ENCODE peak calls at places on chromosomes 6 and 20, in five cellular contexts. One of them, this sample, is unnamed.

GRCh38 chr6:149026530-149026942 is 279.7 kb downstream of the UST start:
- DNase-seq in HCT116: peak
- DNase-seq in stimulated activated CD8-positive, alpha-beta memory T cell treated with anti-CD3 and anti-CD28 coated beads, Interleukin-7, amount 100 ng/mL, for 1 hour: no peak
- DNase-seq in activated T-helper 1 cell treated with anti-CD3 and anti-CD28 coated beads, Interleukin-2, amount 50 U/mL, for 16 hours: no peak
- DNase-seq in cardiac muscle cell: peak
- DNase-seq in this sample: peak

GRCh38 chr6:14265049-14266021 is 147.8 kb downstream of the CD83 start:
- DNase-seq in HCT116: no peak
- DNase-seq in stimulated activated CD8-positive, alpha-beta memory T cell treated with anti-CD3 and anti-CD28 coated beads, Interleukin-7, amount 100 ng/mL, for 1 hour: no peak
- DNase-seq in activated T-helper 1 cell treated with anti-CD3 and anti-CD28 coated beads, Interleukin-2, amount 50 U/mL, for 16 hours: no peak
- DNase-seq in cardiac muscle cell: no peak
- DNase-seq in this sample: peak

GRCh38 chr20:58705525-58705924 is 12.9 kb downstream of the NPEPL1 start:
- DNase-seq in HCT116: no peak
- DNase-seq in stimulated activated CD8-positive, alpha-beta memory T cell treated with anti-CD3 and anti-CD28 coated beads, Interleukin-7, amount 100 ng/mL, for 1 hour: no peak
- DNase-seq in activated T-helper 1 cell treated with anti-CD3 and anti-CD28 coated beads, Interleukin-2, amount 50 U/mL, for 16 hours: no peak
- DNase-seq in cardiac muscle cell: no peak
- DNase-seq in this sample: no peak

GRCh38 chr6:144678844-144679243 is 393.7 kb downstream of the UTRN start:
- DNase-seq in HCT116: no peak
- DNase-seq in stimulated activated CD8-positive, alpha-beta memory T cell treated with anti-CD3 and anti-CD28 coated beads, Interleukin-7, amount 100 ng/mL, for 1 hour: no peak
- DNase-seq in activated T-helper 1 cell treated with anti-CD3 and anti-CD28 coated beads, Interleukin-2, amount 50 U/mL, for 16 hours: no peak
- DNase-seq in cardiac muscle cell: peak
- DNase-seq in this sample: no peak

GRCh38 chr6:89834884-89835792 is 5.5 kb downstream of the CASP8AP2 start:
- DNase-seq in HCT116: no peak
- DNase-seq in stimulated activated CD8-positive, alpha-beta memory T cell treated with anti-CD3 and anti-CD28 coated beads, Interleukin-7, amount 100 ng/mL, for 1 hour: no peak
- DNase-seq in activated T-helper 1 cell treated with anti-CD3 and anti-CD28 coated beads, Interleukin-2, amount 50 U/mL, for 16 hours: no peak
- DNase-seq in cardiac muscle cell: no peak
- DNase-seq in this sample: no peak

GRCh38 chr6:35385457-35386202 is 43.3 kb downstream of the PPARD start:
- DNase-seq in HCT116: no peak
- DNase-seq in stimulated activated CD8-positive, alpha-beta memory T cell treated with anti-CD3 and anti-CD28 coated beads, Interleukin-7, amount 100 ng/mL, for 1 hour: no peak
- DNase-seq in activated T-helper 1 cell treated with anti-CD3 and anti-CD28 coated beads, Interleukin-2, amount 50 U/mL, for 16 hours: no peak
- DNase-seq in cardiac muscle cell: peak
- DNase-seq in this sample: peak

GRCh38 chr6:152368761-152369624 is 268.2 kb downstream of the SYNE1 start:
- DNase-seq in HCT116: no peak
- DNase-seq in stimulated activated CD8-positive, alpha-beta memory T cell treated with anti-CD3 and anti-CD28 coated beads, Interleukin-7, amount 100 ng/mL, for 1 hour: no peak
- DNase-seq in activated T-helper 1 cell treated with anti-CD3 and anti-CD28 coated beads, Interleukin-2, amount 50 U/mL, for 16 hours: no peak
- DNase-seq in cardiac muscle cell: peak
- DNase-seq in this sample: no peak

GRCh38 chr6:39792501-39793450 is 600 bp downstream of the DAAM2 start:
- DNase-seq in HCT116: no peak
- DNase-seq in stimulated activated CD8-positive, alpha-beta memory T cell treated with anti-CD3 and anti-CD28 coated beads, Interleukin-7, amount 100 ng/mL, for 1 hour: no peak
- DNase-seq in activated T-helper 1 cell treated with anti-CD3 and anti-CD28 coated beads, Interleukin-2, amount 50 U/mL, for 16 hours: no peak
- DNase-seq in cardiac muscle cell: no peak
- DNase-seq in this sample: no peak

GRCh38 chr6:15213838-15214398 is 32.0 kb upstream of the JARID2 start:
- DNase-seq in HCT116: no peak
- DNase-seq in stimulated activated CD8-positive, alpha-beta memory T cell treated with anti-CD3 and anti-CD28 coated beads, Interleukin-7, amount 100 ng/mL, for 1 hour: no peak
- DNase-seq in activated T-helper 1 cell treated with anti-CD3 and anti-CD28 coated beads, Interleukin-2, amount 50 U/mL, for 16 hours: no peak
- DNase-seq in cardiac muscle cell: no peak
- DNase-seq in this sample: no peak

GRCh38 chr6:13013681-13014550 is 297.3 kb downstream of the PHACTR1 start:
- DNase-seq in HCT116: no peak
- DNase-seq in stimulated activated CD8-positive, alpha-beta memory T cell treated with anti-CD3 and anti-CD28 coated beads, Interleukin-7, amount 100 ng/mL, for 1 hour: no peak
- DNase-seq in activated T-helper 1 cell treated with anti-CD3 and anti-CD28 coated beads, Interleukin-2, amount 50 U/mL, for 16 hours: no peak
- DNase-seq in cardiac muscle cell: peak
- DNase-seq in this sample: no peak

GRCh38 chr6:107218142-107218541 is 102.8 kb upstream of the BEND3 start:
- DNase-seq in HCT116: no peak
- DNase-seq in stimulated activated CD8-positive, alpha-beta memory T cell treated with anti-CD3 and anti-CD28 coated beads, Interleukin-7, amount 100 ng/mL, for 1 hour: no peak
- DNase-seq in activated T-helper 1 cell treated with anti-CD3 and anti-CD28 coated beads, Interleukin-2, amount 50 U/mL, for 16 hours: no peak
- DNase-seq in cardiac muscle cell: no peak
- DNase-seq in this sample: no peak

GRCh38 chr6:36912583-36912982 is 26.8 kb downstream of the C6orf89 start:
- DNase-seq in HCT116: no peak
- DNase-seq in stimulated activated CD8-positive, alpha-beta memory T cell treated with anti-CD3 and anti-CD28 coated beads, Interleukin-7, amount 100 ng/mL, for 1 hour: peak
- DNase-seq in activated T-helper 1 cell treated with anti-CD3 and anti-CD28 coated beads, Interleukin-2, amount 50 U/mL, for 16 hours: no peak
- DNase-seq in cardiac muscle cell: peak
- DNase-seq in this sample: no peak

GRCh38 chr20:44796311-44796710 is 14.0 kb downstream of the RIMS4 start:
- DNase-seq in HCT116: no peak
- DNase-seq in stimulated activated CD8-positive, alpha-beta memory T cell treated with anti-CD3 and anti-CD28 coated beads, Interleukin-7, amount 100 ng/mL, for 1 hour: no peak
- DNase-seq in activated T-helper 1 cell treated with anti-CD3 and anti-CD28 coated beads, Interleukin-2, amount 50 U/mL, for 16 hours: no peak
- DNase-seq in cardiac muscle cell: no peak
- DNase-seq in this sample: no peak

GRCh38 chr6:168157272-168158007 is 78.4 kb upstream of the FRMD1 start:
- DNase-seq in HCT116: no peak
- DNase-seq in stimulated activated CD8-positive, alpha-beta memory T cell treated with anti-CD3 and anti-CD28 coated beads, Interleukin-7, amount 100 ng/mL, for 1 hour: no peak
- DNase-seq in activated T-helper 1 cell treated with anti-CD3 and anti-CD28 coated beads, Interleukin-2, amount 50 U/mL, for 16 hours: no peak
- DNase-seq in cardiac muscle cell: peak
- DNase-seq in this sample: no peak

This sample was measured in NB4.